ENCODE peak calls at places on chromosomes 12 and 14, in five cellular contexts. A, H, J, P and Z are unnamed samples.

GRCh38 chr12:57637364-57637763 is 4.4 kb upstream of the B4GALNT1 start:
- DNase-seq in A (no peak), H (no peak), P (no peak), J (no peak), Z (no peak)

GRCh38 chr12:102197789-102198188 is at the start of gene PMCH:
- DNase-seq in A (no peak), J (no peak), H (no peak), P (no peak), Z (no peak)

GRCh38 chr14:54766276-54767138 is 136.1 kb downstream of the GCH1 start:
- DNase-seq in H (no peak), P (no peak), J (no peak), A (peak; percentile 56), Z (peak; percentile 50)

GRCh38 chr12:112839386-112839972 is 47.9 kb downstream of the RPH3A start:
- DNase-seq in A (no peak), P (no peak), J (no peak), H (no peak), Z (no peak)

GRCh38 chr12:67456281-67456918 is 187.2 kb downstream of the CAND1 start:
- DNase-seq in H (no peak), A (no peak), J (no peak), P (peak; percentile 25), Z (no peak)

GRCh38 chr14:29339491-29339890 is 572.9 kb downstream of the FOXG1 start:
- DNase-seq in H (no peak), P (no peak), J (no peak), A (no peak), Z (no peak)

GRCh38 chr12:130715996-130716917 is at the start of gene RIMBP2:
- DNase-seq in H (no peak), J (no peak), A (peak; percentile 34), P (no peak), Z (peak; percentile 43)

GRCh38 chr12:56373515-56373914 is 10.9 kb upstream of the APOF start:
- DNase-seq in A (no peak), P (no peak), H (no peak), J (no peak), Z (no peak)

GRCh38 chr12:79778802-79779201 is 88.0 kb upstream of the PAWR start:
- DNase-seq in J (no peak), P (no peak), H (no peak), A (no peak), Z (no peak)

GRCh38 chr12:23576372-23576771 is 373.1 kb downstream of the SOX5 start:
- DNase-seq in H (no peak), A (no peak), P (no peak), J (no peak), Z (no peak)

GRCh38 chr12:19489168-19489567 is 49.9 kb downstream of the AEBP2 start:
- DNase-seq in H (no peak), J (no peak), A (no peak), P (no peak), Z (no peak)
- TF ChIP-seq POLR2A in H (no peak), J (no peak), A (no peak), P (no peak), Z (no peak)

GRCh38 chr14:73741386-73741875 is 27.2 kb upstream of the PNMA1 start:
- DNase-seq in J (peak; percentile 85), A (peak; percentile 90), P (peak; percentile 83), H (peak; percentile 86), Z (peak; percentile 90)
- TF ChIP-seq POLR2A in J (no peak), A (no peak), P (no peak), H (peak; percentile 35), Z (no peak)

GRCh38 chr12:109998904-109999648 is at the start of gene ANKRD13A:
- DNase-seq in J (peak; percentile 95), A (peak; percentile 96), H (peak; percentile 91), P (peak; percentile 93), Z (peak; percentile 96)
- TF ChIP-seq POLR2A in J (peak; percentile 97), A (no peak), H (peak; percentile 69), P (no peak), Z (no peak)

GRCh38 chr12:108561852-108562347 is 496 bp upstream of the ISCU start:
- DNase-seq in J (no peak), H (no peak), A (no peak), P (no peak), Z (no peak)
- TF ChIP-seq POLR2A in J (no peak), H (no peak), A (no peak), P (no peak), Z (no peak)

GRCh38 chr12:103965590-103966407 is at the start of gene TDG:
- DNase-seq in J (peak; percentile 96), H (peak; percentile 98), A (peak; percentile 100), P (peak; percentile 98), Z (peak; percentile 99)
- TF ChIP-seq POLR2A in J (peak; percentile 84), H (peak; percentile 92), A (peak; percentile 59), P (peak; percentile 4), Z (peak; percentile 89)

GRCh38 chr14:24130717-24131548 is 474 bp downstream of the FITM1 start:
- DNase-seq in A (peak; percentile 82), P (peak; percentile 81), H (no peak), J (no peak), Z (no peak)
- TF ChIP-seq POLR2A in A (no peak), P (no peak), H (no peak), J (no peak), Z (no peak)

GRCh38 chr12:96193725-96194571 is at the start of gene ELK3:
- DNase-seq in P (peak; percentile 80), J (peak; percentile 93), A (peak; percentile 93), H (peak; percentile 78), Z (peak; percentile 84)
- TF ChIP-seq POLR2A in P (no peak), J (no peak), A (no peak), H (peak; percentile 37), Z (no peak)

GRCh38 chr12:8026282-8026637 is 6.3 kb upstream of the FOXJ2 start:
- DNase-seq in P (no peak), H (no peak), A (no peak), J (no peak), Z (no peak)
- TF ChIP-seq POLR2A in P (no peak), H (no peak), A (no peak), J (peak; percentile 12), Z (no peak)